ENCODE peak calls at places on chromosomes 13 and 19, in six cellular contexts. One of them, this sample, is unnamed.

GRCh38 chr13:46207828-46208227 is 3.9 kb upstream of the LRRC63 start:
- DNase-seq in mammary epithelial cell: no peak
- DNase-seq in cardiac muscle cell: no peak
- DNase-seq in adrenal gland: no peak
- DNase-seq in WERI-Rb-1: no peak
- DNase-seq in BE2C: no peak
- DNase-seq in this sample: no peak

GRCh38 chr13:98797456-98797855 is 45.0 kb upstream of the SLC15A1 start:
- DNase-seq in adrenal gland: no peak
- DNase-seq in mammary epithelial cell: no peak
- DNase-seq in BE2C: no peak
- DNase-seq in WERI-Rb-1: peak; percentile 70
- DNase-seq in cardiac muscle cell: no peak
- DNase-seq in this sample: no peak

GRCh38 chr13:112181336-112182051 is 114.5 kb downstream of the SOX1 start:
- DNase-seq in WERI-Rb-1: no peak
- DNase-seq in adrenal gland: no peak
- DNase-seq in mammary epithelial cell: no peak
- DNase-seq in BE2C: no peak
- DNase-seq in cardiac muscle cell: no peak
- DNase-seq in this sample: no peak

GRCh38 chr19:34145741-34146202 is 26.5 kb upstream of the LSM14A start:
- DNase-seq in cardiac muscle cell: peak; percentile 75
- DNase-seq in adrenal gland: peak; percentile 61
- DNase-seq in WERI-Rb-1: peak; percentile 47
- DNase-seq in BE2C: peak; percentile 60
- DNase-seq in mammary epithelial cell: peak; percentile 30
- DNase-seq in this sample: peak; percentile 72

GRCh38 chr13:73698859-73699258 is 435.3 kb downstream of the KLF12 start:
- DNase-seq in mammary epithelial cell: no peak
- DNase-seq in cardiac muscle cell: no peak
- DNase-seq in adrenal gland: no peak
- DNase-seq in WERI-Rb-1: no peak
- DNase-seq in BE2C: no peak
- DNase-seq in this sample: peak; percentile 16

GRCh38 chr13:108070491-108070890 is 144.8 kb downstream of the LIG4 start:
- DNase-seq in BE2C: no peak
- DNase-seq in mammary epithelial cell: no peak
- DNase-seq in adrenal gland: no peak
- DNase-seq in WERI-Rb-1: no peak
- DNase-seq in cardiac muscle cell: no peak
- DNase-seq in this sample: no peak

GRCh38 chr19:44846455-44847143 is 502 bp downstream of the NECTIN2 start:
- DNase-seq in cardiac muscle cell: peak; percentile 76
- DNase-seq in WERI-Rb-1: peak; percentile 34
- DNase-seq in BE2C: no peak
- DNase-seq in mammary epithelial cell: peak; percentile 8
- DNase-seq in adrenal gland: peak; percentile 77
- DNase-seq in this sample: peak; percentile 35

GRCh38 chr19:33125929-33126388 is 6.0 kb upstream of the WDR88 start:
- DNase-seq in BE2C: peak; percentile 56
- DNase-seq in cardiac muscle cell: peak; percentile 69
- DNase-seq in adrenal gland: peak; percentile 67
- DNase-seq in mammary epithelial cell: peak; percentile 33
- DNase-seq in WERI-Rb-1: peak; percentile 47
- DNase-seq in this sample: peak; percentile 78

GRCh38 chr13:33797622-33798021 is 20.3 kb upstream of the RFC3 start:
- DNase-seq in adrenal gland: no peak
- DNase-seq in WERI-Rb-1: no peak
- DNase-seq in mammary epithelial cell: peak; percentile 16
- DNase-seq in BE2C: no peak
- DNase-seq in cardiac muscle cell: no peak
- DNase-seq in this sample: peak; percentile 13

GRCh38 chr13:49353908-49354307 is 90.0 kb downstream of the CAB39L start:
- DNase-seq in cardiac muscle cell: no peak
- DNase-seq in adrenal gland: no peak
- DNase-seq in BE2C: no peak
- DNase-seq in mammary epithelial cell: no peak
- DNase-seq in WERI-Rb-1: no peak
- DNase-seq in this sample: no peak

GRCh38 chr13:40217675-40218074 is 448.8 kb downstream of the FOXO1 start:
- DNase-seq in mammary epithelial cell: no peak
- DNase-seq in adrenal gland: no peak
- DNase-seq in BE2C: no peak
- DNase-seq in cardiac muscle cell: no peak
- DNase-seq in WERI-Rb-1: no peak
- DNase-seq in this sample: no peak

GRCh38 chr19:50791594-50792245 is 1.5 kb downstream of the ACP4 start:
- DNase-seq in cardiac muscle cell: no peak
- DNase-seq in adrenal gland: no peak
- DNase-seq in mammary epithelial cell: no peak
- DNase-seq in WERI-Rb-1: no peak
- DNase-seq in BE2C: no peak
- DNase-seq in this sample: no peak

GRCh38 chr13:87676254-87677042 is 5.3 kb downstream of the SLITRK5 start:
- DNase-seq in cardiac muscle cell: no peak
- DNase-seq in BE2C: no peak
- DNase-seq in WERI-Rb-1: no peak
- DNase-seq in adrenal gland: no peak
- DNase-seq in mammary epithelial cell: no peak
- DNase-seq in this sample: no peak

GRCh38 chr13:110137677-110138008 is 169.3 kb downstream of the COL4A1 start:
- DNase-seq in mammary epithelial cell: no peak
- DNase-seq in WERI-Rb-1: peak; percentile 86
- DNase-seq in BE2C: no peak
- DNase-seq in cardiac muscle cell: peak; percentile 52
- DNase-seq in adrenal gland: peak; percentile 61
- DNase-seq in this sample: no peak

GRCh38 chr13:79637086-79637763 is 156.3 kb downstream of the NDFIP2 start:
- DNase-seq in mammary epithelial cell: no peak
- DNase-seq in adrenal gland: peak; percentile 45
- DNase-seq in cardiac muscle cell: peak; percentile 30
- DNase-seq in WERI-Rb-1: no peak
- DNase-seq in BE2C: peak; percentile 20
- DNase-seq in this sample: peak; percentile 67
- H3K4me3 ChIP-seq in mammary epithelial cell: no peak overlapping the region
- H3K4me3 ChIP-seq in adrenal gland: no peak overlapping the region
- H3K4me3 ChIP-seq in cardiac muscle cell: no peak overlapping the region
- H3K4me3 ChIP-seq in WERI-Rb-1: no peak overlapping the region
- H3K4me3 ChIP-seq in BE2C: no peak overlapping the region
- H3K4me3 ChIP-seq in this sample: no peak overlapping the region

DNA sequence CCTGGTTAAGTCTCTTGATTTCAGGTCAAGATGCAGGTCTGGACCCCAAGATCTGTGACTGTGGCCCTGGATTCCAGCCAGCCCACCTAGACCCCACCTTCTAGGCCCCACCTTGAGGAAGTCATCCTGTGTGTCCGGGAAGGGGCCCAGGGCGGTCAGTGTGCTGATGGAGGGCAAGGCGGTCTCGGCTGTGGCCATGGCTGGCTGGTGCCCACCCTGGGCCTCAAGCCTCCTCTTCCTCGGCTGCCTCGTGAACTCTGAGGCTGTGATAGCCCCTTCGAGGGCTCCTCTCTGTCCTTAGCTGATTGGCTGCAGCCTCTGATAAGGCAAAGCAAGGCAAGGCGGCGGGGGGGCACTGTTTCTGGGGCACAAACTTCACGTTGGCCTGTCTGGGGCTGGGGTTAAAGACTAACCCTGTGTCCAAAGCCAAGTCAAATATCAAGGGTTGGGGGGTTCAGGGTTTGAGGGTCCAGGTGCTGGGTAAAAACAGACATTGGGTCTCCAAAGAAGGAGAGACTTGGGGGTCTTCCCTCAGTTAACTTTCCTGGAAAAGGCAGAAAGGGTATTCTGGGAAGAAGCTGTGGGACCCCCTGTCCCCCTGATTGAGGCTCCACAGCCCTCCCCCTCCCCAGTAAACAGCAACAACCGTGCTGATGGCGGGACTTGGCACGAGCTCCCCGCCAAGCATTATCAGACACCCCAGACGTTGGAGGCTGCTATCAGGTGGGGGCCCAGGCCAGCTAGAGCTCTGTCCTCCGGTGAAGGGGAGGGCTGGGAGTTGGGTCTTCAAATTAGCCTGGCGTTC is at the start of gene KLF1:
- DNase-seq in WERI-Rb-1: no peak
- DNase-seq in BE2C: no peak
- DNase-seq in cardiac muscle cell: no peak
- DNase-seq in mammary epithelial cell: no peak
- DNase-seq in adrenal gland: no peak
- DNase-seq in this sample: no peak
- H3K4me3 ChIP-seq in WERI-Rb-1: peak within 1 kb of the TSS; percentile 55
- H3K4me3 ChIP-seq in BE2C: peak within 1 kb of the TSS; percentile 36
- H3K4me3 ChIP-seq in cardiac muscle cell: peak within 1 kb of the TSS; percentile 25
- H3K4me3 ChIP-seq in mammary epithelial cell: no peak within 1 kb of the TSS
- H3K4me3 ChIP-seq in adrenal gland: no peak within 1 kb of the TSS
- H3K4me3 ChIP-seq in this sample: no peak within 1 kb of the TSS

GRCh38 chr19:4868286-4868834 is 893 bp upstream of the PLIN3 start:
- DNase-seq in WERI-Rb-1: no peak
- DNase-seq in cardiac muscle cell: no peak
- DNase-seq in BE2C: no peak
- DNase-seq in adrenal gland: no peak
- DNase-seq in mammary epithelial cell: no peak
- DNase-seq in this sample: no peak
- H3K4me3 ChIP-seq in WERI-Rb-1: no peak overlapping the region
- H3K4me3 ChIP-seq in cardiac muscle cell: no peak overlapping the region
- H3K4me3 ChIP-seq in BE2C: no peak overlapping the region
- H3K4me3 ChIP-seq in adrenal gland: no peak overlapping the region
- H3K4me3 ChIP-seq in mammary epithelial cell: no peak overlapping the region
- H3K4me3 ChIP-seq in this sample: no peak overlapping the region

GRCh38 chr19:39335168-39335567 is 675 bp downstream of the GMFG start:
- DNase-seq in adrenal gland: no peak
- DNase-seq in BE2C: no peak
- DNase-seq in mammary epithelial cell: no peak
- DNase-seq in cardiac muscle cell: no peak
- DNase-seq in WERI-Rb-1: no peak
- DNase-seq in this sample: no peak
- H3K4me3 ChIP-seq in adrenal gland: no peak overlapping the region
- H3K4me3 ChIP-seq in BE2C: no peak overlapping the region
- H3K4me3 ChIP-seq in mammary epithelial cell: no peak overlapping the region
- H3K4me3 ChIP-seq in cardiac muscle cell: no peak overlapping the region
- H3K4me3 ChIP-seq in WERI-Rb-1: no peak overlapping the region
- H3K4me3 ChIP-seq in this sample: no peak overlapping the region

GRCh38 chr13:21018220-21018619 is 43.2 kb downstream of the LATS2 start:
- DNase-seq in cardiac muscle cell: no peak
- DNase-seq in BE2C: no peak
- DNase-seq in WERI-Rb-1: no peak
- DNase-seq in adrenal gland: no peak
- DNase-seq in mammary epithelial cell: no peak
- DNase-seq in this sample: no peak

GRCh38 chr13:21015284-21015683 is 46.1 kb downstream of the LATS2 start:
- DNase-seq in adrenal gland: no peak
- DNase-seq in mammary epithelial cell: peak; percentile 29
- DNase-seq in cardiac muscle cell: no peak
- DNase-seq in BE2C: no peak
- DNase-seq in WERI-Rb-1: no peak
- DNase-seq in this sample: no peak

GRCh38 chr13:21014666-21015170 is 46.7 kb downstream of the LATS2 start:
- DNase-seq in mammary epithelial cell: no peak
- DNase-seq in adrenal gland: peak; percentile 76
- DNase-seq in BE2C: no peak
- DNase-seq in cardiac muscle cell: no peak
- DNase-seq in WERI-Rb-1: no peak
- DNase-seq in this sample: peak; percentile 78

GRCh38 chr13:21014139-21014665 is 47.2 kb downstream of the LATS2 start:
- DNase-seq in mammary epithelial cell: no peak
- DNase-seq in BE2C: no peak
- DNase-seq in WERI-Rb-1: no peak
- DNase-seq in cardiac muscle cell: no peak
- DNase-seq in adrenal gland: no peak
- DNase-seq in this sample: no peak

DNA sequence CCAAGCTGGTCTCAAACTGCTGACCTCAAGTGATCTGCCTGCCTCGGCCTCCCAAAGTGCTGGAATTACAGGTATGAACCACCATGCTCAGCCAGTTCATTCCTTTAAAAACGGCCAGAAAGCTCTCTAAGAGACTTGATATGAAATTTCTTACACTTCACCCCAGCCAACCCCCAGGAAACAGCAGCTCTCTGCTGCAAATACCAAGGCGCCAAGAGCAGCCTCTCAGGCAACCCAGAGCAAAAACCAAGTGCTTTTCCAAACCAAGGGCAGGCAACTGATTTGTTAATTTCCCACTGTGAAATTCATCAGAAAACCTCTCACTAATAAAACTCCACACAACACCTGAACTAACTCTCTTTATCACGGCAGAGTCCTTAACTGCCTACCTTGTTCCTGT is 44.9 kb downstream of the LATS2 start:
- DNase-seq in mammary epithelial cell: no peak
- DNase-seq in BE2C: no peak
- DNase-seq in cardiac muscle cell: no peak
- DNase-seq in WERI-Rb-1: no peak
- DNase-seq in adrenal gland: no peak
- DNase-seq in this sample: no peak
- H3K4me3 ChIP-seq in mammary epithelial cell: no peak overlapping the region
- H3K4me3 ChIP-seq in BE2C: no peak overlapping the region
- H3K4me3 ChIP-seq in cardiac muscle cell: no peak overlapping the region
- H3K4me3 ChIP-seq in WERI-Rb-1: no peak overlapping the region
- H3K4me3 ChIP-seq in adrenal gland: no peak overlapping the region
- H3K4me3 ChIP-seq in this sample: peak overlapping the region; percentile 13

GRCh38 chr13:78652651-78653050 is 6.3 kb downstream of the OBI1 start:
- DNase-seq in cardiac muscle cell: no peak
- DNase-seq in WERI-Rb-1: no peak
- DNase-seq in BE2C: no peak
- DNase-seq in mammary epithelial cell: no peak
- DNase-seq in adrenal gland: no peak
- DNase-seq in this sample: no peak

GRCh38 chr13:78658630-78659449 is at the start of gene OBI1:
- DNase-seq in adrenal gland: peak; percentile 94
- DNase-seq in cardiac muscle cell: peak; percentile 89
- DNase-seq in BE2C: peak; percentile 91
- DNase-seq in mammary epithelial cell: peak; percentile 86
- DNase-seq in WERI-Rb-1: peak; percentile 79
- DNase-seq in this sample: peak; percentile 92

GRCh38 chr13:78657699-78658629 is 991 bp downstream of the OBI1 start:
- DNase-seq in WERI-Rb-1: no peak
- DNase-seq in cardiac muscle cell: peak; percentile 11
- DNase-seq in mammary epithelial cell: peak; percentile 0
- DNase-seq in adrenal gland: no peak
- DNase-seq in BE2C: no peak
- DNase-seq in this sample: peak; percentile 17

GRCh38 chr13:78655906-78656305 is 3.0 kb downstream of the OBI1 start:
- DNase-seq in cardiac muscle cell: no peak
- DNase-seq in mammary epithelial cell: no peak
- DNase-seq in adrenal gland: no peak
- DNase-seq in BE2C: no peak
- DNase-seq in WERI-Rb-1: no peak
- DNase-seq in this sample: no peak

GRCh38 chr13:78655007-78655406 is 3.9 kb downstream of the OBI1 start:
- DNase-seq in WERI-Rb-1: no peak
- DNase-seq in mammary epithelial cell: no peak
- DNase-seq in BE2C: no peak
- DNase-seq in cardiac muscle cell: no peak
- DNase-seq in adrenal gland: no peak
- DNase-seq in this sample: no peak
- H3K4me3 ChIP-seq in WERI-Rb-1: no peak overlapping the region
- H3K4me3 ChIP-seq in mammary epithelial cell: no peak overlapping the region
- H3K4me3 ChIP-seq in BE2C: no peak overlapping the region
- H3K4me3 ChIP-seq in cardiac muscle cell: no peak overlapping the region
- H3K4me3 ChIP-seq in adrenal gland: no peak overlapping the region
- H3K4me3 ChIP-seq in this sample: no peak overlapping the region

This sample was measured in fibroblast of pulmonary artery.